ENCODE peak calls at places on chromosomes 4 and X, in six cellular contexts. J is neural progenitor cell, K is OCI-LY7, P is GM23338, I is H9, A is astrocyte. G is an unnamed sample.

GRCh38 chr4:120329386-120329785 is 262.7 kb upstream of the MAD2L1 start:
- DNase-seq in J (no peak), K (no peak), P (no peak), I (no peak), A (no peak), G (no peak)

GRCh38 chr4:2906218-2906617 is 57.0 kb downstream of the NOP14 start:
- DNase-seq in J (no peak), K (no peak), P (no peak), I (no peak), A (no peak), G (no peak)

GRCh38 chrX:16772460-16772859 is 13.8 kb upstream of the TXLNG start:
- DNase-seq in J (peak; percentile 50), K (no peak), P (peak; percentile 78), I (peak; percentile 90), A (no peak), G (no peak)

GRCh38 chrX:44765556-44765955 is 78.3 kb upstream of the DUSP21 start:
- DNase-seq in J (no peak), K (no peak), P (no peak), I (no peak), A (no peak), G (no peak)

GRCh38 chrX:46044486-46044885 is 500.7 kb downstream of the ZNF674 start:
- DNase-seq in J (no peak), K (no peak), P (no peak), I (no peak), A (peak; percentile 8), G (no peak)

GRCh38 chrX:45622538-45622937 is 421.9 kb upstream of the DIPK2B start:
- DNase-seq in J (no peak), K (no peak), P (no peak), I (no peak), A (peak; percentile 71), G (peak; percentile 54)

GRCh38 chr4:181030961-181031360 is 1212.2 kb upstream of the TENM3 start:
- DNase-seq in J (no peak), K (no peak), P (no peak), I (no peak), A (peak; percentile 77), G (no peak)

GRCh38 chrX:11585174-11585573 is 80.5 kb downstream of the ARHGAP6 start:
- DNase-seq in J (no peak), K (no peak), P (no peak), I (no peak), A (no peak), G (no peak)

GRCh38 chrX:19373034-19373891 is 29.5 kb downstream of the PDHA1 start:
- DNase-seq in J (peak; percentile 13), K (no peak), P (peak; percentile 56), I (peak; percentile 45), A (no peak), G (no peak)

DNA sequence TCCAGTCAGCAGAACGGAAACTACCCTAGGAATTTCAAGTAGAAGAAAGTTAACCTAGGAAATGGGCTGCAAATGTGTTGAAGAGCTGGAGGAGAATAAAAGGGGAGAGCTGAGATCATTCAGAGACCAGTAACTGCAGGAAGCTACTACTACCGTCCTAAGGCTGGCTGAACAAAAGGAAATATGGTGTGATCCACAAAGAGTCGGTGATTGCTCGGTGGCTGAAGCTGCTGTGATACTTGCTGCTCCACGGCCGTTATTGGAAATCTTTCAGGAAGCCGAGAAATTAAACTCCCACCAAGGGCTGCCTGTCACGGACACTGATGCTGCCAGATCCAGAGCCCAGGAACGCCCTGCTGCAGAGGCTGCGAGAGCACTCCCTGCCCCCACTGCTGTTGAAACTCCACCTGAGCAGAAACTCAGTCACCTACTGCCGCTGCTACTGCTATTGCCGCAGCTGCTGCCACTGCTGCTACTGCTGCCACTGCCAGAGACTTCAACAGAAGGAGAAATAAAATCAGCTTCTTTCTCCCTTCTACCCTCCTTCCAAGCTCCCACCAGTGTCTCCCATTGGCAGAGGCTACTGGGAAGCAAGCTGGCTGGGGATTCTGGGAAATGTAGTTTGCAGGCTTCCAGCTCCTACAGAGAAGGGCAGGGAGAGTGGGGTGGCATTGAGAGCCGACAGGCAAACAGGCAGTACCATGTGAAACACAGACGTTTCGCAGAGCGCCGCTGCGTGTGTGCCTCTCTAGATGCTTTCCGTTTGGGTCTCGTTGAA is 125.9 kb upstream of the ENPP6 start:
- DNase-seq in J (peak; percentile 87), K (peak; percentile 64), P (peak; percentile 95), I (peak; percentile 86), A (peak; percentile 74), G (no peak)
- H2AFZ ChIP-seq in J (peak overlapping the region; percentile 98), K (peak overlapping the region; percentile 87), P (peak overlapping the region; percentile 70), I (no peak overlapping the region), A (peak overlapping the region; percentile 96), G (peak overlapping the region; percentile 99)

DNA sequence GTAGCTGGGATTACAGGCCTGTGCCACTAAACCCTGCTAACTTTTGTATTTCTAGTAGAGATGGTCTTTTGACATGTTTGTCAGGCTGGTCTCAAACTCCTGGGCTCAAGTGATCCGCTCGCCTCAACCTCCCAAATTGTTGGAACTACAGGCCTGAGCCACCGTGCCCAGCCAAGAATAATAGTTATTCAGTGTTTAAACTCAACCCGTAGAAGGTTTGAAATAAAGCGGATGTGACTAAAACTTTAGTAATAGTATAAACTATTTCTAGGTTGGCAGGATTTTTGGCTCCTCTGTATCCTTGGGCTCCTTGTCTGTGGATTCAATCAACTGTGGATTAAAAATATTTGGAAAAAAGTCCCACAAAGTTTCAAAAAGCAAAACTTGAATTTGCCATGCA is 37.8 kb downstream of the PCDH10 start:
- DNase-seq in J (no peak), K (no peak), P (no peak), I (no peak), A (peak; percentile 70), G (no peak)
- TF ChIP-seq CTCF in J (no peak), K (no peak), P (no peak), I (no peak), A (no peak), G (no peak)

DNA sequence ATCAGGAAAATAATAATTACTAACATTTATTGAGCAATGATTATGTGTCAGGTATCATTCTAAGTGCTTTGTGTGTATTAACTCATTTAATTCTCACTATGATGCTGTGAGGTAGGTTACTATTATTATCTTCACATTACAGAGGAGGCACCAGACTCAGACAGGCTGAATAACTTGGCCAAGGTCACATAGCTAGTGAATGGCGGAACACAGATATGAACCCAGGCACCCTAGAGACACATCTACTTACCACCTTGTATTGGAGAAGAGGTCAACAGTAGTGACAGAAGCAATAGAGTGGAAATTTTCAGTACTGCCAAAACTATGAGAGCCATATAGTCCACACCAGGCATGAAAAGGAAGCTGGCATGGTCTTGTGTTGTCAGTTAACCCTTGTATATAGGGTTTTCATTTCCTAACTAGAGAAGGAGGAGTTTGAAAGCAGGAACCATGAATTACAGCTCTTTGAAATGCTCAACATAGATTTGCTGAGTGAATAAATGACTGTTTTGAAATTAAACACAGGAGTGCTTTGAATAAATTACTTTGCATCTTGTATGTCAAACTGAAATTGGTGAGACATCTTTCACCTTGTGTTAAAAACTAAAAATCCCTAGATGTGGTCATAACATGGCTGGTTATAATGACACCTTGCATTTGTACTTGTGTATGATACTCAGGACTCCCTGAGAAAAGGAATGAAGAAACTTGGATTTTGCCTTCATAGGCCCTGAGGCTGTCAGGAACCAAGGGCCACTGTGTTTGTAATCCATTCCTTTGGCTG is 71.8 kb downstream of the RTL9 start:
- DNase-seq in J (no peak), K (no peak), P (no peak), I (no peak), A (no peak), G (no peak)
- H2AFZ ChIP-seq in J (no peak overlapping the region), K (no peak overlapping the region), P (no peak overlapping the region), I (no peak overlapping the region), A (no peak overlapping the region), G (no peak overlapping the region)

GRCh38 chrX:119948381-119948780 is 4.8 kb upstream of the NKAP start:
- DNase-seq in J (no peak), K (no peak), P (peak; percentile 13), I (no peak), A (no peak), G (no peak)
- TF ChIP-seq CTCF in J (peak; percentile 26), K (peak; percentile 67), P (peak; percentile 36), I (peak; percentile 47), A (peak; percentile 8), G (no peak)

GRCh38 chr4:95507561-95507960 is 41.2 kb downstream of the UNC5C start:
- DNase-seq in J (no peak), K (no peak), P (no peak), I (no peak), A (no peak), G (no peak)
- H2AFZ ChIP-seq in J (no peak overlapping the region), K (no peak overlapping the region), P (no peak overlapping the region), I (no peak overlapping the region), A (no peak overlapping the region), G (no peak overlapping the region)

DNA sequence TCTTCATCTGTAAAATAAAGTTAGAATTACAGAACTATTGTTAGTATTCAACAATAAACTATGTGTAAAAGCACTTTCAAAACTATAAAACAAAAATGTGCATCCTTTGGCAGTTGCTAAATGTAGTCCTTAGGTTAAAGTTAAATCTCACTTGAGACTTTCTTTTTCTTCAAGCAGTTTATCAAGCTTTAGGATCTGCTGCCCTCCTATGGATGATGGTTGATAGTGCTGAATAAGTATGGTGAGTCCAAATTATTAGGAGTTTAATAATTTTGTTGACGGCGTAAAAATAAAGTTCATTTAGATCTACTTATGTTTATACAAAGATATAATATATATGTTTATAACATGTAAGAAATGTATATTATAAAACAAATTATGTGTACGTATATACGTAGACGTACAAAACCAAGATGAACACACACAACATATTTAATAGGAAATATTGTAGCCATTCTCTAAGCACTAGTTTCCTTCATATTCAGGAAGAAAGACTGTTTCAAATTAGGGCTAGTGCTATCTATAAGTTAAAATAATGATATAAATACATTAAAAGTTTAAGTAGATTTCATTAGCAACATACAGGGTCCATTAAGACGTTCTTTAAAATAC is 22.3 kb downstream of the UGT2A2 start:
- DNase-seq in J (peak; percentile 65), K (peak; percentile 7), P (peak; percentile 71), I (no peak), A (peak; percentile 38), G (peak; percentile 0)
- TF ChIP-seq CTCF in J (peak; percentile 81), K (peak; percentile 67), P (peak; percentile 75), I (peak; percentile 86), A (peak; percentile 63), G (peak; percentile 49)

GRCh38 chr4:83180469-83180968 is 66.0 kb upstream of the PLAC8 start:
- DNase-seq in J (no peak), K (no peak), P (no peak), I (no peak), A (no peak), G (no peak)
- H2AFZ ChIP-seq in J (no peak overlapping the region), K (no peak overlapping the region), P (no peak overlapping the region), I (no peak overlapping the region), A (no peak overlapping the region), G (no peak overlapping the region)

DNA sequence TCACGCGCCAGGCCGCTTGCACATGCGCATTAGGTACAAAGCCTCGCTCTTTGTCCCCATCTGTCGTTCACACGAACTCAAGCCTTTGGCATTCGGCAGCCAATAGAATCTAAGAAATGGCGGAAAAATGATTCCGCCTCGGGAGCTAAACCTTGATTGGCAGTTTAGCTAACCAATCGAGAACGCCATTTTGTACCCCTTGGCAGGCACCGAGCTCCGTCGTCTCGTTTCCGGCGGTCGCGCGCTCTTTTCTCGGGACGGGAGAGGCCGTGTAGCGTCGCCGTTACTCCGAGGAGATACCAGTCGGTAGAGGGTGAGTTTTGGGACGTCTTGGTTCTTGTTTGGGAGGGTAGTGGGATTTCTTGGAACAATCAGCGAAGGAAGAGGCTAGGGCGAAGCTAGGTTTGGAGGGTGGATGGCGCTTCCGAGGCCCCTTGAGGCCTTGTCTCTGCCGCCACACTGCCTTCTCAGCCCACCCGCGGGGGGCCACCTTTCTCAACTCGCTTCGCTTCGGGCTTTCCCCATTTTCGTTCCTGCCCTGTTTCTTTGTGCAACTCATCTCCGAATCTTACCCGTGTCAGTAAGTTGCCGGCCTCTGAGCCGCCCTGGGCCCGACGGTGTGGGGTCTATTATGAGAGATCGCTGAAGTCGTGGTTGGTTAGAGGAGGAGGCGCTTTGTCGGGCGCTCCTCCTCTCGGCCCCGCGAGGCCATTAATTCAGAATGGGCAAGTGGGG is at the start of gene NONO:
- DNase-seq in J (peak; percentile 97), K (peak; percentile 99), P (peak; percentile 98), I (peak; percentile 93), A (peak; percentile 99), G (peak; percentile 67)
- TF ChIP-seq CTCF in J (no peak), K (peak; percentile 28), P (no peak), I (no peak), A (no peak), G (peak; percentile 2)